ENCODE peak calls at places on chromosomes 7 and 10, in seven cellular contexts. One of them, this sample, is unnamed.

GRCh38 chr10:29735628-29736324 is 101.0 kb upstream of the SVIL start:
- DNase-seq in HepG2: peak
- DNase-seq in HCT116: peak
- DNase-seq in K562: peak
- DNase-seq in SK-N-SH: peak
- DNase-seq in H1: peak
- DNase-seq in GM12878: no peak
- DNase-seq in this sample: peak

GRCh38 chr10:45040921-45041320 is 40.2 kb downstream of the ZNF22 start:
- DNase-seq in HepG2: no peak
- DNase-seq in HCT116: no peak
- DNase-seq in K562: no peak
- DNase-seq in SK-N-SH: no peak
- DNase-seq in H1: no peak
- DNase-seq in GM12878: no peak
- DNase-seq in this sample: no peak

GRCh38 chr10:25068152-25069058 is 52.0 kb downstream of the THNSL1 start:
- DNase-seq in HepG2: peak
- DNase-seq in HCT116: no peak
- DNase-seq in K562: no peak
- DNase-seq in SK-N-SH: no peak
- DNase-seq in H1: no peak
- DNase-seq in GM12878: no peak
- DNase-seq in this sample: no peak

GRCh38 chr7:82810558-82811259 is 352.0 kb downstream of the PCLO start:
- DNase-seq in HepG2: peak
- DNase-seq in HCT116: peak
- DNase-seq in K562: peak
- DNase-seq in SK-N-SH: peak
- DNase-seq in H1: no peak
- DNase-seq in GM12878: no peak
- DNase-seq in this sample: peak

GRCh38 chr10:12181065-12181775 is 14.5 kb downstream of the NUDT5 start:
- DNase-seq in HepG2: no peak
- DNase-seq in HCT116: no peak
- DNase-seq in K562: no peak
- DNase-seq in SK-N-SH: no peak
- DNase-seq in H1: no peak
- DNase-seq in GM12878: peak
- DNase-seq in this sample: no peak

GRCh38 chr10:71817831-71818268 is 33.2 kb downstream of the PSAP start:
- DNase-seq in HepG2: no peak
- DNase-seq in HCT116: no peak
- DNase-seq in K562: no peak
- DNase-seq in SK-N-SH: no peak
- DNase-seq in H1: no peak
- DNase-seq in GM12878: no peak
- DNase-seq in this sample: no peak

GRCh38 chr7:6128205-6128604 is 97.0 kb downstream of the ANKRD61 start:
- DNase-seq in HepG2: no peak
- DNase-seq in HCT116: no peak
- DNase-seq in K562: no peak
- DNase-seq in SK-N-SH: no peak
- DNase-seq in H1: no peak
- DNase-seq in GM12878: no peak
- DNase-seq in this sample: no peak

GRCh38 chr10:110903280-110904278 is 15.4 kb downstream of the BBIP1 start:
- DNase-seq in HepG2: no peak
- DNase-seq in HCT116: no peak
- DNase-seq in K562: no peak
- DNase-seq in SK-N-SH: no peak
- DNase-seq in H1: no peak
- DNase-seq in GM12878: no peak
- DNase-seq in this sample: no peak

GRCh38 chr7:82173400-82174021 is 270.1 kb downstream of the CACNA2D1 start:
- DNase-seq in HepG2: no peak
- DNase-seq in HCT116: no peak
- DNase-seq in K562: no peak
- DNase-seq in SK-N-SH: no peak
- DNase-seq in H1: no peak
- DNase-seq in GM12878: no peak
- DNase-seq in this sample: peak

GRCh38 chr7:16423761-16424160 is 2.4 kb upstream of the CRPPA start:
- DNase-seq in HepG2: no peak
- DNase-seq in HCT116: no peak
- DNase-seq in K562: no peak
- DNase-seq in SK-N-SH: no peak
- DNase-seq in H1: no peak
- DNase-seq in GM12878: no peak
- DNase-seq in this sample: no peak

GRCh38 chr7:115707236-115707635 is 323.3 kb downstream of the TFEC start:
- DNase-seq in HepG2: peak
- DNase-seq in HCT116: peak
- DNase-seq in K562: no peak
- DNase-seq in SK-N-SH: no peak
- DNase-seq in H1: no peak
- DNase-seq in GM12878: no peak
- DNase-seq in this sample: no peak

GRCh38 chr10:79376751-79377556 is 29.7 kb downstream of the PPIF start:
- DNase-seq in HepG2: no peak
- DNase-seq in HCT116: no peak
- DNase-seq in K562: no peak
- DNase-seq in SK-N-SH: no peak
- DNase-seq in H1: peak
- DNase-seq in GM12878: no peak
- DNase-seq in this sample: no peak

GRCh38 chr7:95605275-95605674 is 9.0 kb upstream of the PDK4 start:
- DNase-seq in HepG2: no peak
- DNase-seq in HCT116: no peak
- DNase-seq in K562: no peak
- DNase-seq in SK-N-SH: no peak
- DNase-seq in H1: no peak
- DNase-seq in GM12878: no peak
- DNase-seq in this sample: no peak

GRCh38 chr10:78920011-78920410 is 148.8 kb upstream of the ZMIZ1 start:
- DNase-seq in HepG2: no peak
- DNase-seq in HCT116: no peak
- DNase-seq in K562: no peak
- DNase-seq in SK-N-SH: no peak
- DNase-seq in H1: no peak
- DNase-seq in GM12878: no peak
- DNase-seq in this sample: no peak

GRCh38 chr7:92260248-92260781 is 14.5 kb downstream of the ANKIB1 start:
- DNase-seq in HepG2: no peak
- DNase-seq in HCT116: peak
- DNase-seq in K562: no peak
- DNase-seq in SK-N-SH: no peak
- DNase-seq in H1: no peak
- DNase-seq in GM12878: no peak
- DNase-seq in this sample: no peak

GRCh38 chr7:50696810-50697582 is 85.7 kb downstream of the GRB10 start:
- DNase-seq in HepG2: peak
- DNase-seq in HCT116: peak
- DNase-seq in K562: peak
- DNase-seq in SK-N-SH: no peak
- DNase-seq in H1: no peak
- DNase-seq in GM12878: no peak
- DNase-seq in this sample: no peak

GRCh38 chr7:67618569-67619543 is 622.2 kb downstream of the TYW1 start:
- DNase-seq in HepG2: no peak
- DNase-seq in HCT116: no peak
- DNase-seq in K562: no peak
- DNase-seq in SK-N-SH: peak
- DNase-seq in H1: peak
- DNase-seq in GM12878: no peak
- DNase-seq in this sample: no peak
- TF ChIP-seq JUND in HepG2: no peak
- TF ChIP-seq JUND in HCT116: no peak
- TF ChIP-seq JUND in K562: no peak
- TF ChIP-seq JUND in SK-N-SH: no peak
- TF ChIP-seq JUND in H1: no peak
- TF ChIP-seq JUND in GM12878: no peak
- TF ChIP-seq JUND in this sample: no peak

GRCh38 chr7:4818000-4818794 is 42.8 kb downstream of the AP5Z1 start:
- DNase-seq in HepG2: no peak
- DNase-seq in HCT116: no peak
- DNase-seq in K562: no peak
- DNase-seq in SK-N-SH: peak
- DNase-seq in H1: no peak
- DNase-seq in GM12878: no peak
- DNase-seq in this sample: no peak

GRCh38 chr7:4823442-4824119 is 38.2 kb downstream of the PAPOLB start:
- DNase-seq in HepG2: no peak
- DNase-seq in HCT116: no peak
- DNase-seq in K562: no peak
- DNase-seq in SK-N-SH: peak
- DNase-seq in H1: no peak
- DNase-seq in GM12878: no peak
- DNase-seq in this sample: peak

GRCh38 chr7:4819450-4820404 is 42.1 kb downstream of the PAPOLB start:
- DNase-seq in HepG2: no peak
- DNase-seq in HCT116: no peak
- DNase-seq in K562: no peak
- DNase-seq in SK-N-SH: peak
- DNase-seq in H1: no peak
- DNase-seq in GM12878: no peak
- DNase-seq in this sample: no peak

GRCh38 chr7:4820405-4820967 is 41.3 kb downstream of the PAPOLB start:
- DNase-seq in HepG2: no peak
- DNase-seq in HCT116: no peak
- DNase-seq in K562: no peak
- DNase-seq in SK-N-SH: peak
- DNase-seq in H1: no peak
- DNase-seq in GM12878: no peak
- DNase-seq in this sample: no peak

GRCh38 chr7:4820968-4821471 is 40.8 kb downstream of the PAPOLB start:
- DNase-seq in HepG2: no peak
- DNase-seq in HCT116: no peak
- DNase-seq in K562: no peak
- DNase-seq in SK-N-SH: peak
- DNase-seq in H1: peak
- DNase-seq in GM12878: no peak
- DNase-seq in this sample: no peak
- TF ChIP-seq JUND in HepG2: no peak
- TF ChIP-seq JUND in HCT116: no peak
- TF ChIP-seq JUND in K562: no peak
- TF ChIP-seq JUND in SK-N-SH: no peak
- TF ChIP-seq JUND in H1: no peak
- TF ChIP-seq JUND in GM12878: no peak
- TF ChIP-seq JUND in this sample: no peak

GRCh38 chr10:787933-788651 is 98.6 kb upstream of the DIP2C start:
- DNase-seq in HepG2: no peak
- DNase-seq in HCT116: no peak
- DNase-seq in K562: no peak
- DNase-seq in SK-N-SH: peak
- DNase-seq in H1: peak
- DNase-seq in GM12878: no peak
- DNase-seq in this sample: no peak
- TF ChIP-seq JUND in HepG2: no peak
- TF ChIP-seq JUND in HCT116: no peak
- TF ChIP-seq JUND in K562: no peak
- TF ChIP-seq JUND in SK-N-SH: no peak
- TF ChIP-seq JUND in H1: no peak
- TF ChIP-seq JUND in GM12878: no peak
- TF ChIP-seq JUND in this sample: no peak

GRCh38 chr10:2980791-2981360 is 86.5 kb upstream of the PFKP start:
- DNase-seq in HepG2: no peak
- DNase-seq in HCT116: no peak
- DNase-seq in K562: no peak
- DNase-seq in SK-N-SH: no peak
- DNase-seq in H1: no peak
- DNase-seq in GM12878: no peak
- DNase-seq in this sample: no peak
- TF ChIP-seq JUND in HepG2: no peak
- TF ChIP-seq JUND in HCT116: no peak
- TF ChIP-seq JUND in K562: no peak
- TF ChIP-seq JUND in SK-N-SH: no peak
- TF ChIP-seq JUND in H1: no peak
- TF ChIP-seq JUND in GM12878: no peak
- TF ChIP-seq JUND in this sample: no peak

GRCh38 chr7:43906327-43907010 is at the start of gene URGCP:
- DNase-seq in HepG2: no peak
- DNase-seq in HCT116: no peak
- DNase-seq in K562: peak
- DNase-seq in SK-N-SH: peak
- DNase-seq in H1: peak
- DNase-seq in GM12878: no peak
- DNase-seq in this sample: peak

GRCh38 chr7:43905209-43905946 is 1.0 kb downstream of the URGCP start:
- DNase-seq in HepG2: peak
- DNase-seq in HCT116: peak
- DNase-seq in K562: peak
- DNase-seq in SK-N-SH: peak
- DNase-seq in H1: no peak
- DNase-seq in GM12878: no peak
- DNase-seq in this sample: peak

GRCh38 chr7:43902542-43903054 is 3.8 kb downstream of the URGCP start:
- DNase-seq in HepG2: no peak
- DNase-seq in HCT116: no peak
- DNase-seq in K562: no peak
- DNase-seq in SK-N-SH: no peak
- DNase-seq in H1: no peak
- DNase-seq in GM12878: no peak
- DNase-seq in this sample: no peak

GRCh38 chr7:43904533-43905208 is 1.7 kb downstream of the URGCP start:
- DNase-seq in HepG2: peak
- DNase-seq in HCT116: no peak
- DNase-seq in K562: peak
- DNase-seq in SK-N-SH: no peak
- DNase-seq in H1: no peak
- DNase-seq in GM12878: no peak
- DNase-seq in this sample: no peak

GRCh38 chr7:43905954-43906326 is 456 bp downstream of the URGCP start:
- DNase-seq in HepG2: peak
- DNase-seq in HCT116: no peak
- DNase-seq in K562: peak
- DNase-seq in SK-N-SH: peak
- DNase-seq in H1: peak
- DNase-seq in GM12878: no peak
- DNase-seq in this sample: peak
- TF ChIP-seq JUND in HepG2: no peak
- TF ChIP-seq JUND in HCT116: no peak
- TF ChIP-seq JUND in K562: no peak
- TF ChIP-seq JUND in SK-N-SH: no peak
- TF ChIP-seq JUND in H1: no peak
- TF ChIP-seq JUND in GM12878: no peak
- TF ChIP-seq JUND in this sample: no peak

This sample was measured in T47D.